ENCODE peak calls at places on chromosomes 12 and 14, in ten cellular contexts. F is nephron progenitor cell, Z is astrocyte of the spinal cord, Q is Calu3, T is tibial nerve, J is Panc1, B is A549, R is ascending aorta, G is transverse colon, S is sigmoid colon. Y is an unnamed sample.

GRCh38 chr12:22598763-22599161 is 26.2 kb upstream of the ETNK1 start:
- DNase-seq in Q (no peak), J (no peak), B (peak), R (no peak), S (no peak), T (no peak), G (no peak), F (no peak), Z (no peak), Y (no peak)

GRCh38 chr12:26807292-26807691 is 25.7 kb downstream of the ITPR2 start:
- DNase-seq in Z (no peak), Q (no peak), R (no peak), F (no peak), B (no peak), T (no peak), S (no peak), G (no peak), J (no peak), Y (no peak)

GRCh38 chr12:4002601-4003000 is 129.4 kb upstream of the PARP11 start:
- DNase-seq in R (no peak), J (no peak), Z (no peak), F (no peak), Q (no peak), G (no peak), T (no peak), S (no peak), B (no peak), Y (no peak)

GRCh38 chr14:88961214-88961613 is 136.8 kb downstream of the TTC8 start:
- DNase-seq in G (peak), Q (no peak), J (no peak), B (no peak), T (no peak), Z (no peak), R (no peak), S (no peak), F (no peak), Y (no peak)

GRCh38 chr12:130026608-130027176 is 122.9 kb upstream of the TMEM132D start:
- DNase-seq in S (no peak), R (no peak), F (peak), T (no peak), J (no peak), G (peak), B (peak), Z (no peak), Q (peak), Y (no peak)

GRCh38 chr12:4107911-4108697 is 165.5 kb upstream of the CCND2 start:
- DNase-seq in J (no peak), T (no peak), G (no peak), Z (no peak), R (no peak), B (no peak), Q (no peak), F (no peak), S (no peak), Y (no peak)

GRCh38 chr14:57302883-57303282 is 34.1 kb downstream of the AP5M1 start:
- DNase-seq in G (no peak), Z (no peak), Q (no peak), T (no peak), J (no peak), R (no peak), B (no peak), F (no peak), S (no peak), Y (no peak)

GRCh38 chr12:94240171-94240570 is 91.8 kb downstream of the PLXNC1 start:
- DNase-seq in J (no peak), Z (no peak), R (no peak), T (no peak), G (peak), B (no peak), S (no peak), Q (no peak), F (no peak), Y (no peak)

GRCh38 chr12:67006612-67007011 is 262.5 kb upstream of the CAND1 start:
- DNase-seq in Z (no peak), R (no peak), T (no peak), F (no peak), J (no peak), S (no peak), Q (no peak), G (no peak), B (no peak), Y (no peak)

GRCh38 chr14:79514700-79515099 is 696.6 kb downstream of the DIO2 start:
- DNase-seq in R (no peak), B (peak), Z (peak), S (no peak), F (no peak), G (no peak), J (no peak), T (no peak), Q (no peak), Y (no peak)

DNA sequence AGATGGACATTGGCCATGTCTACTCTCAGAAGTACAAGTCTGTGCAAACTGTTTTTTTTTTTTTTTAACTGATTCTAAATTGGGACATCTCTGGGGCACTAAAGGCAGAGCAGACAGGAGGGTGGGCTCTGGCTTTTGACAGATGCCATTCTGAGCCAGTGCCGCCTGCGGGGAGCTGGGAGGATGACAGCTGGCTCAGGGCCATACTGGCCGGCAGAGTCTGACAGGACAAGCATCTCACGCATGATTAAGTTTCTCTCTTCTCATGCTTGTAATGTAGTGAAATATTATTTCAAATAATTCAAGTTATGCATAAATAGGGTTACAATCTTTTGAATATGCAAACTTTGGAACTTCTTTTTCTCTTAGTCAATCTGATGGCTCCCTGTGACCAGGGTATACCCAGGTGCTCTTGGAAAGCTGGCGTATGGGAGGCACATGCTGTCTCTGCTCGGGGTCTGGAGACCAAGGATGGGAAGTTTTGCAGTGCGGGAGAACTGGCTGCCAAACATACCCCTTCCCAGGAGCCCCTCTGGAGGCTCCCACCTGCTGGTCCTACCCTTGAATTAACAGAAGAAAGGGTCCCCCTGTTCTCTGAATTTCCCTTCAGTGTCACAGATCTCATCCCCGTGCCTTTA is 7.6 kb downstream of the CDCA4 start:
- DNase-seq in Q (no peak), F (no peak), G (no peak), B (no peak), S (no peak), Z (no peak), J (no peak), T (no peak), R (no peak), Y (no peak)
- TF ChIP-seq CTCF in Q (no peak), F (no peak), G (no peak), B (no peak), S (no peak), Z (no peak), J (no peak), T (no peak), R (peak), Y (no peak)

GRCh38 chr12:13695781-13696180 is 285.6 kb downstream of the GRIN2B start:
- DNase-seq in G (no peak), T (no peak), B (no peak), Z (no peak), R (no peak), J (no peak), Q (no peak), S (no peak), F (no peak), Y (no peak)
- TF ChIP-seq CTCF in G (no peak), T (no peak), B (no peak), Z (no peak), R (no peak), J (no peak), Q (no peak), S (no peak), F (no peak), Y (no peak)

DNA sequence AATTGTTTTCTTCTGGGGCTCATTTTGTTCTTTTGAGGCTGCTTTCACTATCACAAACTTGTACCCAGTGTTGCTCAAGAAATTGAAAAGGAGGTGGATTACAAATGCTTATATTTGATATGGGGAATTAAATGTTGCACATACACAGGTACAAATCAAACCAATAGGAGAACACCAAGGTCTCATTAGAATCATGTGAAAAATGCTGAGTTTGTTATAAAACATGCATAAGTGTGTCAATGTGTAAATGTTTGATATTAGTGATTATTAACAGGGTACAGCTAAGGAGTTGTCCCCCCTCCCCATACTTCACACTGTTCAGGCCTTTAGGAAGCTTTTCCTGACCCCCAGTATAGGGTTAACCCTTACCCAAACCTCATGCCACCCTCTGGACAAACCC is 971.2 kb upstream of the SEL1L start:
- DNase-seq in B (no peak), Q (no peak), J (no peak), S (no peak), G (no peak), Z (no peak), R (no peak), T (no peak), F (no peak), Y (no peak)
- TF ChIP-seq CTCF in B (no peak), Q (no peak), J (no peak), S (no peak), G (no peak), Z (no peak), R (no peak), T (no peak), F (no peak), Y (no peak)

GRCh38 chr12:131571827-131572226 is 139.1 kb upstream of the SFSWAP start:
- DNase-seq in S (no peak), F (no peak), J (no peak), B (no peak), T (no peak), R (no peak), Z (no peak), Q (no peak), G (no peak), Y (no peak)

GRCh38 chr12:131574397-131574775 is 136.5 kb upstream of the SFSWAP start:
- DNase-seq in T (no peak), S (no peak), R (no peak), B (no peak), F (no peak), Z (no peak), G (no peak), Q (no peak), J (no peak), Y (no peak)

GRCh38 chr12:131572626-131573025 is 138.3 kb upstream of the SFSWAP start:
- DNase-seq in B (no peak), Z (no peak), S (no peak), T (no peak), R (no peak), G (no peak), F (no peak), Q (no peak), J (no peak), Y (no peak)

GRCh38 chr12:131575371-131575770 is 135.5 kb upstream of the SFSWAP start:
- DNase-seq in F (no peak), T (no peak), Z (no peak), B (no peak), Q (no peak), S (no peak), G (no peak), R (no peak), J (no peak), Y (no peak)

DNA sequence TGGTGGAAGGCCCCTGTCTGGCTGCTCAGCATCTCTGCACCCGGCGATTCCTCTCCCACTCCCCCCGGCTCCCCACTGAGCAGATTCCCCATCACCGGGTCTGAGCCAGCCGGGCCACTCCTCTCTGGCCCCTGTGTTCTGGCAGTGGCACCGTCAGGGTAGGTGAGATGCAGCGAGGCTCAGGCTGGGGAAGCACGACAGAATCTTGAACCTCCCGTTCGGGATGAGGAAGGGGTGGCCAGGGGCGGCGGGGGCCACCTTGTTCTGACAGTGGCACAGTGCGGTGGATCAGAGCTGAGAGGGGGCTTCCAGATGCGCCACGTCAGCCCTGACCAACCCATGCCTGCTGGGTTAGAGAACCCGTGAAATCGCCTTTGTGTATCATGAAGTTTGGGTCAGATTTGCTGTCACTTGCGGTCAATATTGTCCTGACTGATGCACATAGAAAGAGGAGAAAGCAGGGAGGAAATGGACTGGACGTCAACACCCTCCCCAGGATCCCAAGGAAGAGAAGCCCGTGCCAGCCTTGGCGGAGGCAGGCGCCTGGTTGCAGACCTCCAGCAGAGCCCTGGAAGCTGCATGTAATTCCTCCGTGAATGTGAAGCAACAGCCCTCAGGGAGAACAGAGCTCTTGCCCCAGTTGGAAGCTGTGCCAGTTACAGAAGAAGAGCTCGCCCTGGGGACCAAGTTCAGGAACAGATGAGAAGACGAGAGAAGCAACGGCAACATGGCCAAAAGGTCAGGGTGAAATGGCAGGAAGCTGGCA is 137.1 kb upstream of the SFSWAP start:
- DNase-seq in B (no peak), Q (no peak), S (no peak), Z (no peak), F (no peak), J (no peak), R (no peak), T (no peak), G (no peak), Y (no peak)
- TF ChIP-seq CTCF in B (no peak), Q (no peak), S (no peak), Z (no peak), F (no peak), J (no peak), R (no peak), T (no peak), G (no peak), Y (no peak)

DNA sequence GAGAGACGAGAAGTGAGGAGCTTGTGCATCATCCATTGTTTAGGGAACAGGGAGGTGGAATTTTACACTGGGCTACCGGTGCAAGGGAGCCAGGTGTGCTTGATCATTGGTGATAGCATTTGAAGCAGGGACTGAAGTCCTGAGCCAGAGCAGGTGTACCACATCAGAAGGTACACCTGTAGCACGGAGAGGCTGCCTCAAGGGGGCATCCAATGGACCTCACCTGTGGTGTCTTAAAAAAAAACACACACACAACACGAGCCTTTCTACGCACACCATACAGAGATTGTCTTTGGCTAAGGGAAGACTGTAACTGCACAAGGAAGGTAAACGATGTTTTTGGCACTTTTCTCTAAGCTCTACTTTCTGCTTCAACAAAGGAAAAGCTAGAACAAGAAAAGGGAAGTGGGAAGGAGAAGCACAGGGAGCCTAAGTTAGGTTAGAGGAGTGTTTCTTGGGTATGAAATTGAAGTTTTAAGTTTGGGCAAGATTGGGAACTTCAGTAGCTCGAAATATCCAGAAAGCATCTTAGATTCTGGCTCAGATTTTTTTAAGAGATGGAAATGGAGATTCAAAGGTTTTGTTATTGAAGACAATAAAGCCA is 334.3 kb upstream of the FBXO33 start:
- DNase-seq in S (no peak), R (no peak), T (no peak), Q (no peak), F (no peak), Z (no peak), B (no peak), G (no peak), J (no peak), Y (no peak)
- TF ChIP-seq CTCF in S (no peak), R (no peak), T (no peak), Q (no peak), F (no peak), Z (no peak), B (no peak), G (no peak), J (no peak), Y (no peak)